ENCODE peak calls at places on chromosomes 6 and 20, in ten cellular contexts. One of them, this sample, is unnamed.

GRCh38 chr6:3797231-3798200 is 46.0 kb upstream of the PXDC1 start:
- DNase-seq in brain microvascular endothelial cell: peak
- DNase-seq in tibial nerve: no peak
- DNase-seq in dorsolateral prefrontal cortex: no peak
- DNase-seq in lower lobe of right lung: no peak
- DNase-seq in RWPE1: peak
- DNase-seq in Calu3: peak
- DNase-seq in upper lobe of right lung: no peak
- DNase-seq in astrocyte of the spinal cord: peak
- DNase-seq in breast epithelium: no peak
- DNase-seq in this sample: peak

GRCh38 chr20:63009044-63009961 is 2.5 kb upstream of the BHLHE23 start:
- DNase-seq in astrocyte of the spinal cord: peak
- DNase-seq in brain microvascular endothelial cell: peak
- DNase-seq in breast epithelium: peak
- DNase-seq in dorsolateral prefrontal cortex: peak
- DNase-seq in lower lobe of right lung: peak
- DNase-seq in upper lobe of right lung: peak
- DNase-seq in RWPE1: peak
- DNase-seq in Calu3: peak
- DNase-seq in tibial nerve: peak
- DNase-seq in this sample: peak

GRCh38 chr6:41712651-41713103 is 22.7 kb downstream of the TFEB start:
- DNase-seq in lower lobe of right lung: peak
- DNase-seq in dorsolateral prefrontal cortex: peak
- DNase-seq in astrocyte of the spinal cord: peak
- DNase-seq in brain microvascular endothelial cell: no peak
- DNase-seq in tibial nerve: peak
- DNase-seq in RWPE1: no peak
- DNase-seq in Calu3: peak
- DNase-seq in upper lobe of right lung: peak
- DNase-seq in breast epithelium: peak
- DNase-seq in this sample: no peak

GRCh38 chr6:16700202-16700997 is 60.9 kb downstream of the ATXN1 start:
- DNase-seq in upper lobe of right lung: no peak
- DNase-seq in breast epithelium: no peak
- DNase-seq in Calu3: no peak
- DNase-seq in tibial nerve: no peak
- DNase-seq in brain microvascular endothelial cell: no peak
- DNase-seq in RWPE1: no peak
- DNase-seq in lower lobe of right lung: no peak
- DNase-seq in dorsolateral prefrontal cortex: no peak
- DNase-seq in astrocyte of the spinal cord: peak
- DNase-seq in this sample: no peak

GRCh38 chr6:158041370-158041769 is 59.7 kb downstream of the SYNJ2 start:
- DNase-seq in tibial nerve: no peak
- DNase-seq in RWPE1: no peak
- DNase-seq in brain microvascular endothelial cell: no peak
- DNase-seq in upper lobe of right lung: peak
- DNase-seq in breast epithelium: no peak
- DNase-seq in dorsolateral prefrontal cortex: no peak
- DNase-seq in lower lobe of right lung: peak
- DNase-seq in Calu3: no peak
- DNase-seq in astrocyte of the spinal cord: no peak
- DNase-seq in this sample: peak

GRCh38 chr6:108200186-108200585 is 34.4 kb downstream of the NR2E1 start:
- DNase-seq in lower lobe of right lung: no peak
- DNase-seq in astrocyte of the spinal cord: no peak
- DNase-seq in RWPE1: no peak
- DNase-seq in dorsolateral prefrontal cortex: no peak
- DNase-seq in upper lobe of right lung: no peak
- DNase-seq in Calu3: no peak
- DNase-seq in breast epithelium: no peak
- DNase-seq in tibial nerve: no peak
- DNase-seq in brain microvascular endothelial cell: no peak
- DNase-seq in this sample: no peak

GRCh38 chr6:79894939-79895338 is 52.4 kb downstream of the ELOVL4 start:
- DNase-seq in dorsolateral prefrontal cortex: no peak
- DNase-seq in tibial nerve: no peak
- DNase-seq in brain microvascular endothelial cell: no peak
- DNase-seq in RWPE1: peak
- DNase-seq in upper lobe of right lung: no peak
- DNase-seq in lower lobe of right lung: no peak
- DNase-seq in breast epithelium: no peak
- DNase-seq in astrocyte of the spinal cord: no peak
- DNase-seq in Calu3: no peak
- DNase-seq in this sample: peak

GRCh38 chr20:56636701-56637100 is 7.6 kb downstream of the TFAP2C start:
- DNase-seq in astrocyte of the spinal cord: peak
- DNase-seq in lower lobe of right lung: no peak
- DNase-seq in upper lobe of right lung: no peak
- DNase-seq in brain microvascular endothelial cell: peak
- DNase-seq in Calu3: no peak
- DNase-seq in dorsolateral prefrontal cortex: no peak
- DNase-seq in RWPE1: peak
- DNase-seq in breast epithelium: no peak
- DNase-seq in tibial nerve: no peak
- DNase-seq in this sample: peak

GRCh38 chr6:158654960-158655485 is 5.2 kb downstream of the SYTL3 start:
- DNase-seq in dorsolateral prefrontal cortex: no peak
- DNase-seq in RWPE1: no peak
- DNase-seq in astrocyte of the spinal cord: peak
- DNase-seq in lower lobe of right lung: no peak
- DNase-seq in brain microvascular endothelial cell: no peak
- DNase-seq in breast epithelium: no peak
- DNase-seq in Calu3: no peak
- DNase-seq in upper lobe of right lung: peak
- DNase-seq in tibial nerve: no peak
- DNase-seq in this sample: no peak

GRCh38 chr6:12844284-12845223 is 128.0 kb downstream of the PHACTR1 start:
- DNase-seq in lower lobe of right lung: no peak
- DNase-seq in brain microvascular endothelial cell: peak
- DNase-seq in astrocyte of the spinal cord: peak
- DNase-seq in Calu3: no peak
- DNase-seq in breast epithelium: no peak
- DNase-seq in dorsolateral prefrontal cortex: no peak
- DNase-seq in tibial nerve: no peak
- DNase-seq in RWPE1: peak
- DNase-seq in upper lobe of right lung: no peak
- DNase-seq in this sample: peak

GRCh38 chr6:119633461-119633860 is 283.9 kb upstream of the MAN1A1 start:
- DNase-seq in RWPE1: no peak
- DNase-seq in brain microvascular endothelial cell: no peak
- DNase-seq in dorsolateral prefrontal cortex: no peak
- DNase-seq in upper lobe of right lung: no peak
- DNase-seq in breast epithelium: no peak
- DNase-seq in astrocyte of the spinal cord: no peak
- DNase-seq in tibial nerve: no peak
- DNase-seq in lower lobe of right lung: no peak
- DNase-seq in Calu3: no peak
- DNase-seq in this sample: no peak

GRCh38 chr20:50980851-50981713 is 22.5 kb downstream of the MOCS3 start:
- DNase-seq in brain microvascular endothelial cell: peak
- DNase-seq in RWPE1: peak
- DNase-seq in upper lobe of right lung: no peak
- DNase-seq in tibial nerve: no peak
- DNase-seq in dorsolateral prefrontal cortex: peak
- DNase-seq in Calu3: peak
- DNase-seq in breast epithelium: no peak
- DNase-seq in lower lobe of right lung: peak
- DNase-seq in astrocyte of the spinal cord: peak
- DNase-seq in this sample: peak

GRCh38 chr20:48738094-48738398 is 89.8 kb downstream of the PREX1 start:
- DNase-seq in breast epithelium: no peak
- DNase-seq in brain microvascular endothelial cell: no peak
- DNase-seq in lower lobe of right lung: no peak
- DNase-seq in astrocyte of the spinal cord: no peak
- DNase-seq in upper lobe of right lung: no peak
- DNase-seq in dorsolateral prefrontal cortex: no peak
- DNase-seq in tibial nerve: no peak
- DNase-seq in RWPE1: no peak
- DNase-seq in Calu3: no peak
- DNase-seq in this sample: no peak

GRCh38 chr20:48735112-48735511 is 92.7 kb downstream of the PREX1 start:
- DNase-seq in RWPE1: no peak
- DNase-seq in lower lobe of right lung: no peak
- DNase-seq in dorsolateral prefrontal cortex: no peak
- DNase-seq in astrocyte of the spinal cord: no peak
- DNase-seq in Calu3: no peak
- DNase-seq in breast epithelium: no peak
- DNase-seq in brain microvascular endothelial cell: no peak
- DNase-seq in tibial nerve: no peak
- DNase-seq in upper lobe of right lung: no peak
- DNase-seq in this sample: no peak

GRCh38 chr20:48736636-48737035 is 91.2 kb downstream of the PREX1 start:
- DNase-seq in dorsolateral prefrontal cortex: no peak
- DNase-seq in brain microvascular endothelial cell: no peak
- DNase-seq in astrocyte of the spinal cord: no peak
- DNase-seq in upper lobe of right lung: no peak
- DNase-seq in breast epithelium: no peak
- DNase-seq in tibial nerve: no peak
- DNase-seq in Calu3: no peak
- DNase-seq in lower lobe of right lung: no peak
- DNase-seq in RWPE1: no peak
- DNase-seq in this sample: no peak

GRCh38 chr20:48737463-48738093 is 90.2 kb downstream of the PREX1 start:
- DNase-seq in astrocyte of the spinal cord: no peak
- DNase-seq in lower lobe of right lung: no peak
- DNase-seq in brain microvascular endothelial cell: no peak
- DNase-seq in dorsolateral prefrontal cortex: peak
- DNase-seq in Calu3: no peak
- DNase-seq in RWPE1: no peak
- DNase-seq in tibial nerve: no peak
- DNase-seq in breast epithelium: no peak
- DNase-seq in upper lobe of right lung: no peak
- DNase-seq in this sample: no peak

GRCh38 chr20:48736231-48736630 is 91.6 kb downstream of the PREX1 start:
- DNase-seq in upper lobe of right lung: no peak
- DNase-seq in RWPE1: no peak
- DNase-seq in Calu3: no peak
- DNase-seq in breast epithelium: no peak
- DNase-seq in dorsolateral prefrontal cortex: no peak
- DNase-seq in brain microvascular endothelial cell: no peak
- DNase-seq in astrocyte of the spinal cord: no peak
- DNase-seq in lower lobe of right lung: no peak
- DNase-seq in tibial nerve: no peak
- DNase-seq in this sample: no peak
- TF ChIP-seq CTCF in upper lobe of right lung: no peak
- TF ChIP-seq CTCF in RWPE1: no peak
- TF ChIP-seq CTCF in Calu3: no peak
- TF ChIP-seq CTCF in breast epithelium: no peak
- TF ChIP-seq CTCF in dorsolateral prefrontal cortex: no peak
- TF ChIP-seq CTCF in brain microvascular endothelial cell: no peak
- TF ChIP-seq CTCF in astrocyte of the spinal cord: no peak
- TF ChIP-seq CTCF in lower lobe of right lung: no peak
- TF ChIP-seq CTCF in tibial nerve: no peak
- TF ChIP-seq CTCF in this sample: no peak

DNA sequence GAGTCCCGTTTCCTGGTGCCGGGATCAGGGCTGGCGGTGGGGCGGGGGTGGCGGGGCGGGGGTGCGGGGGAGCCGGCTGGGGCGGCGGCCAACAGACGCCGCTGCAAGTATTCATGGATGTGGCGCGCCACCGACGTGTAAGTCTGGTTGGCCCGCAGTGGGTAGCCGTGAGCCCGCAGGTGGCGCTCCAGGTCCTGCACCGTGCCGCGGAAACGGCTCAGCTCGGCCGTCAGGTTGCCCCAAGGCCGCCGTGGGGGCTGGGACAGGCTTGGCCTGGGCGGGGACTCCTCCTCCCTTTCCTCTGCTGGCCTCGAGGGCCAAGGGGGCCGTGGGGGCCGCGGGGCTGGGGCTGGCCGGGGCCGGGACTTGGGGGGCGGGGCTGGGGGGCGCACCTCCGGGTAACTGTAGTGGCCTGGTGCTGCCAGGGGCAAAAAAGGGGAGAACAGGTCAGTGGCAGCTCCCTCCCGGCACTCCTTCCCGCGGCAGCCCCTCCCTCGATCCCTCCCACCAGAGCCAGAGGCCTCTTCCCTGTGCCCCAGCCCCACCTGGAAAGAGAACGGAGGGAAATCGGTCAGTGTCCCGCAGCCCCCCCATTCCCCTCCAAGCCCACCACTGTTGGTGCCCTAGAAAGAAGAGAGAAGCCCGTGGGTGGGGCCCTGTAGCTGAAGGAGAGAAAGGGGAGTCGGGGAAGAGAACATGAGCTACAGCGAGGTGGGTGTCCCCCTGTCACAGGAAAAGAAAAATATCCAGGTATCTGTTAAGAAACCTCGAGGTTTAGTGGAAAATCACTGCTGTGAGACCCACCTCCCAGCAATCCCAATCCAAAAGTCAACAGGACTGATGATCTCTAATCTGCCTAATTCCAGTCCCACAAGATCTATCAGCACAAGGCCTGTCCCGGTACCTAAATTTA is 21.3 kb downstream of the TNXB start:
- DNase-seq in tibial nerve: peak
- DNase-seq in RWPE1: peak
- DNase-seq in upper lobe of right lung: peak
- DNase-seq in breast epithelium: peak
- DNase-seq in dorsolateral prefrontal cortex: peak
- DNase-seq in brain microvascular endothelial cell: peak
- DNase-seq in lower lobe of right lung: peak
- DNase-seq in Calu3: peak
- DNase-seq in astrocyte of the spinal cord: peak
- DNase-seq in this sample: peak
- TF ChIP-seq CTCF in tibial nerve: peak
- TF ChIP-seq CTCF in RWPE1: peak
- TF ChIP-seq CTCF in upper lobe of right lung: peak
- TF ChIP-seq CTCF in breast epithelium: no peak
- TF ChIP-seq CTCF in dorsolateral prefrontal cortex: peak
- TF ChIP-seq CTCF in brain microvascular endothelial cell: peak
- TF ChIP-seq CTCF in lower lobe of right lung: peak
- TF ChIP-seq CTCF in Calu3: peak
- TF ChIP-seq CTCF in astrocyte of the spinal cord: peak
- TF ChIP-seq CTCF in this sample: peak

DNA sequence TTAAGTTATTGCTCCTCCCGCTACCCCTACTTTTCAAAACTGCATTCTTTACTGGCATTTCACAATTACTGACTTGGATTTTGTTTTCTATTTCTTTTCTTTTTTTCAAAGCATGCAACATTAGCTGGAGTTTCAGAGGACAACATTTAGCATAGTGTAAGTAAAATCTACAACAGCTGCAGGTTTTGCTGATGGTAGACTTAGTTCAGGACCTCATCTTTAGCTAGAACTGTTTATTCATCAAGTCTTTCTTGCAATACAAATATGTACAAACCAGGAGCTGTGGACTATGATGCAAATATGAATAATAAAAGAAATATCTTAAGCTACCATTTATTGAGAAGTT is 728 bp upstream of the CEP162 start:
- DNase-seq in dorsolateral prefrontal cortex: no peak
- DNase-seq in astrocyte of the spinal cord: no peak
- DNase-seq in tibial nerve: no peak
- DNase-seq in lower lobe of right lung: no peak
- DNase-seq in upper lobe of right lung: no peak
- DNase-seq in RWPE1: no peak
- DNase-seq in breast epithelium: no peak
- DNase-seq in Calu3: no peak
- DNase-seq in brain microvascular endothelial cell: no peak
- DNase-seq in this sample: no peak
- TF ChIP-seq CTCF in dorsolateral prefrontal cortex: peak
- TF ChIP-seq CTCF in astrocyte of the spinal cord: no peak
- TF ChIP-seq CTCF in tibial nerve: no peak
- TF ChIP-seq CTCF in lower lobe of right lung: no peak
- TF ChIP-seq CTCF in upper lobe of right lung: no peak
- TF ChIP-seq CTCF in RWPE1: peak
- TF ChIP-seq CTCF in breast epithelium: no peak
- TF ChIP-seq CTCF in Calu3: no peak
- TF ChIP-seq CTCF in brain microvascular endothelial cell: no peak
- TF ChIP-seq CTCF in this sample: no peak

GRCh38 chr6:112145080-112145573 is 57.7 kb downstream of the FAM229B start:
- DNase-seq in lower lobe of right lung: no peak
- DNase-seq in Calu3: no peak
- DNase-seq in astrocyte of the spinal cord: no peak
- DNase-seq in upper lobe of right lung: no peak
- DNase-seq in tibial nerve: no peak
- DNase-seq in dorsolateral prefrontal cortex: no peak
- DNase-seq in RWPE1: no peak
- DNase-seq in breast epithelium: no peak
- DNase-seq in brain microvascular endothelial cell: no peak
- DNase-seq in this sample: no peak
- TF ChIP-seq CTCF in lower lobe of right lung: no peak
- TF ChIP-seq CTCF in Calu3: no peak
- TF ChIP-seq CTCF in astrocyte of the spinal cord: no peak
- TF ChIP-seq CTCF in upper lobe of right lung: no peak
- TF ChIP-seq CTCF in tibial nerve: no peak
- TF ChIP-seq CTCF in dorsolateral prefrontal cortex: no peak
- TF ChIP-seq CTCF in RWPE1: no peak
- TF ChIP-seq CTCF in breast epithelium: no peak
- TF ChIP-seq CTCF in brain microvascular endothelial cell: no peak
- TF ChIP-seq CTCF in this sample: no peak